ENCODE peak calls at places on chromosomes 4 and X, in nine cellular contexts. One of them, this sample, is unnamed.
A peak's percentile ranks its signal among the peaks of the same experiment; 100 is the strongest.

GRCh38 chr4:181728567-181728966 is 514.6 kb upstream of the TENM3 start:
- DNase-seq in A549: no peak
- DNase-seq in cardiac muscle cell: no peak
- DNase-seq in foreskin fibroblast: no peak
- DNase-seq in NB4: no peak
- DNase-seq in uterus: no peak
- DNase-seq in BJ: no peak
- DNase-seq in Peyer's patch: no peak
- DNase-seq in neural progenitor cell: no peak
- DNase-seq in this sample: no peak

GRCh38 chr4:62871057-62871456 is 1538.2 kb downstream of the TECRL start:
- DNase-seq in BJ: no peak
- DNase-seq in uterus: no peak
- DNase-seq in cardiac muscle cell: no peak
- DNase-seq in A549: no peak
- DNase-seq in foreskin fibroblast: no peak
- DNase-seq in NB4: no peak
- DNase-seq in Peyer's patch: no peak
- DNase-seq in neural progenitor cell: no peak
- DNase-seq in this sample: no peak

GRCh38 chr4:48109413-48110263 is 24.4 kb downstream of the TXK start:
- DNase-seq in NB4: peak; percentile 70
- DNase-seq in Peyer's patch: no peak
- DNase-seq in BJ: no peak
- DNase-seq in A549: peak; percentile 33
- DNase-seq in neural progenitor cell: peak; percentile 70
- DNase-seq in foreskin fibroblast: peak; percentile 12
- DNase-seq in uterus: no peak
- DNase-seq in cardiac muscle cell: peak; percentile 64
- DNase-seq in this sample: peak; percentile 37

GRCh38 chr4:69038582-69038981 is 57.7 kb upstream of the UGT2B7 start:
- DNase-seq in neural progenitor cell: no peak
- DNase-seq in A549: no peak
- DNase-seq in BJ: no peak
- DNase-seq in Peyer's patch: no peak
- DNase-seq in cardiac muscle cell: no peak
- DNase-seq in uterus: no peak
- DNase-seq in foreskin fibroblast: peak; percentile 9
- DNase-seq in NB4: no peak
- DNase-seq in this sample: no peak

GRCh38 chrX:21723097-21723496 is 34.8 kb downstream of the SMPX start:
- DNase-seq in foreskin fibroblast: no peak
- DNase-seq in A549: no peak
- DNase-seq in cardiac muscle cell: peak; percentile 55
- DNase-seq in BJ: no peak
- DNase-seq in NB4: peak; percentile 7
- DNase-seq in neural progenitor cell: peak; percentile 23
- DNase-seq in Peyer's patch: no peak
- DNase-seq in uterus: no peak
- DNase-seq in this sample: no peak

GRCh38 chr4:53321151-53321987 is 44.5 kb downstream of the SCFD2 start:
- DNase-seq in A549: no peak
- DNase-seq in uterus: no peak
- DNase-seq in NB4: peak; percentile 27
- DNase-seq in neural progenitor cell: no peak
- DNase-seq in BJ: peak; percentile 97
- DNase-seq in cardiac muscle cell: no peak
- DNase-seq in foreskin fibroblast: peak; percentile 87
- DNase-seq in Peyer's patch: no peak
- DNase-seq in this sample: peak; percentile 89

GRCh38 chr4:66062044-66062443 is 391.8 kb upstream of the EPHA5 start:
- DNase-seq in uterus: no peak
- DNase-seq in A549: no peak
- DNase-seq in NB4: no peak
- DNase-seq in Peyer's patch: no peak
- DNase-seq in cardiac muscle cell: no peak
- DNase-seq in neural progenitor cell: no peak
- DNase-seq in BJ: peak; percentile 23
- DNase-seq in foreskin fibroblast: no peak
- DNase-seq in this sample: no peak

GRCh38 chr4:8874896-8875680 is 3.4 kb upstream of the HMX1 start:
- DNase-seq in A549: no peak
- DNase-seq in NB4: peak; percentile 33
- DNase-seq in foreskin fibroblast: no peak
- DNase-seq in BJ: no peak
- DNase-seq in neural progenitor cell: no peak
- DNase-seq in cardiac muscle cell: no peak
- DNase-seq in Peyer's patch: no peak
- DNase-seq in uterus: no peak
- DNase-seq in this sample: no peak

GRCh38 chr4:147578057-147578476 is 39.1 kb upstream of the TMEM184C start:
- DNase-seq in cardiac muscle cell: no peak
- DNase-seq in NB4: no peak
- DNase-seq in uterus: peak; percentile 34
- DNase-seq in Peyer's patch: no peak
- DNase-seq in A549: peak; percentile 77
- DNase-seq in foreskin fibroblast: peak; percentile 98
- DNase-seq in neural progenitor cell: no peak
- DNase-seq in BJ: peak; percentile 66
- DNase-seq in this sample: peak; percentile 74

GRCh38 chrX:42119076-42119475 is 195.7 kb upstream of the CASK start:
- DNase-seq in uterus: no peak
- DNase-seq in cardiac muscle cell: no peak
- DNase-seq in Peyer's patch: no peak
- DNase-seq in BJ: no peak
- DNase-seq in NB4: peak; percentile 70
- DNase-seq in neural progenitor cell: no peak
- DNase-seq in A549: peak; percentile 25
- DNase-seq in foreskin fibroblast: peak; percentile 7
- DNase-seq in this sample: no peak

GRCh38 chr4:105182211-105182610 is 35.5 kb downstream of the TET2 start:
- DNase-seq in BJ: no peak
- DNase-seq in Peyer's patch: no peak
- DNase-seq in neural progenitor cell: no peak
- DNase-seq in cardiac muscle cell: no peak
- DNase-seq in uterus: no peak
- DNase-seq in A549: no peak
- DNase-seq in foreskin fibroblast: no peak
- DNase-seq in NB4: no peak
- DNase-seq in this sample: no peak

GRCh38 chr4:11426716-11427115 is 2.0 kb downstream of the HS3ST1 start:
- DNase-seq in BJ: no peak
- DNase-seq in neural progenitor cell: peak; percentile 33
- DNase-seq in NB4: no peak
- DNase-seq in A549: no peak
- DNase-seq in foreskin fibroblast: no peak
- DNase-seq in Peyer's patch: no peak
- DNase-seq in uterus: no peak
- DNase-seq in cardiac muscle cell: no peak
- DNase-seq in this sample: no peak
- H3K4me3 ChIP-seq in BJ: no peak overlapping the region
- H3K4me3 ChIP-seq in neural progenitor cell: peak overlapping the region; percentile 65
- H3K4me3 ChIP-seq in NB4: no peak overlapping the region
- H3K4me3 ChIP-seq in A549: no peak overlapping the region
- H3K4me3 ChIP-seq in foreskin fibroblast: no peak overlapping the region
- H3K4me3 ChIP-seq in Peyer's patch: no peak overlapping the region
- H3K4me3 ChIP-seq in uterus: peak overlapping the region; percentile 60
- H3K4me3 ChIP-seq in cardiac muscle cell: no peak overlapping the region
- H3K4me3 ChIP-seq in this sample: no peak overlapping the region

GRCh38 chr4:34953145-34953799 is 1291.0 kb downstream of the ARAP2 start:
- DNase-seq in neural progenitor cell: peak; percentile 10
- DNase-seq in cardiac muscle cell: no peak
- DNase-seq in BJ: no peak
- DNase-seq in foreskin fibroblast: no peak
- DNase-seq in A549: peak; percentile 0
- DNase-seq in Peyer's patch: no peak
- DNase-seq in uterus: no peak
- DNase-seq in NB4: peak; percentile 19
- DNase-seq in this sample: peak; percentile 9
- TF ChIP-seq CTCF in neural progenitor cell: peak; percentile 7
- TF ChIP-seq CTCF in cardiac muscle cell: no peak
- TF ChIP-seq CTCF in BJ: no peak
- TF ChIP-seq CTCF in foreskin fibroblast: peak; percentile 16
- TF ChIP-seq CTCF in A549: peak; percentile 9
- TF ChIP-seq CTCF in Peyer's patch: no peak
- TF ChIP-seq CTCF in uterus: no peak
- TF ChIP-seq CTCF in NB4: peak; percentile 15
- TF ChIP-seq CTCF in this sample: peak; percentile 36

GRCh38 chrX:1062351-1062750 is 150.1 kb downstream of the CRLF2 start:
- DNase-seq in Peyer's patch: no peak
- DNase-seq in BJ: no peak
- DNase-seq in A549: no peak
- DNase-seq in uterus: no peak
- DNase-seq in foreskin fibroblast: no peak
- DNase-seq in NB4: no peak
- DNase-seq in neural progenitor cell: no peak
- DNase-seq in cardiac muscle cell: no peak
- DNase-seq in this sample: no peak
- H3K4me3 ChIP-seq in Peyer's patch: no peak overlapping the region
- H3K4me3 ChIP-seq in BJ: no peak overlapping the region
- H3K4me3 ChIP-seq in A549: no peak overlapping the region
- H3K4me3 ChIP-seq in uterus: no peak overlapping the region
- H3K4me3 ChIP-seq in foreskin fibroblast: no peak overlapping the region
- H3K4me3 ChIP-seq in NB4: no peak overlapping the region
- H3K4me3 ChIP-seq in neural progenitor cell: no peak overlapping the region
- H3K4me3 ChIP-seq in cardiac muscle cell: no peak overlapping the region
- H3K4me3 ChIP-seq in this sample: no peak overlapping the region

GRCh38 chr4:23969635-23970034 is 79.8 kb upstream of the PPARGC1A start:
- DNase-seq in cardiac muscle cell: no peak
- DNase-seq in Peyer's patch: no peak
- DNase-seq in neural progenitor cell: no peak
- DNase-seq in BJ: no peak
- DNase-seq in foreskin fibroblast: no peak
- DNase-seq in NB4: no peak
- DNase-seq in A549: no peak
- DNase-seq in uterus: no peak
- DNase-seq in this sample: no peak

GRCh38 chr4:23970193-23970850 is 80.5 kb upstream of the PPARGC1A start:
- DNase-seq in neural progenitor cell: no peak
- DNase-seq in NB4: no peak
- DNase-seq in BJ: no peak
- DNase-seq in uterus: no peak
- DNase-seq in Peyer's patch: no peak
- DNase-seq in cardiac muscle cell: no peak
- DNase-seq in foreskin fibroblast: peak; percentile 52
- DNase-seq in A549: no peak
- DNase-seq in this sample: no peak

GRCh38 chr4:23967281-23967680 is 77.4 kb upstream of the PPARGC1A start:
- DNase-seq in Peyer's patch: no peak
- DNase-seq in NB4: no peak
- DNase-seq in neural progenitor cell: no peak
- DNase-seq in BJ: no peak
- DNase-seq in uterus: no peak
- DNase-seq in A549: no peak
- DNase-seq in foreskin fibroblast: no peak
- DNase-seq in cardiac muscle cell: no peak
- DNase-seq in this sample: no peak

GRCh38 chr4:23962462-23962861 is 72.6 kb upstream of the PPARGC1A start:
- DNase-seq in foreskin fibroblast: no peak
- DNase-seq in Peyer's patch: no peak
- DNase-seq in uterus: no peak
- DNase-seq in cardiac muscle cell: no peak
- DNase-seq in A549: no peak
- DNase-seq in NB4: no peak
- DNase-seq in BJ: no peak
- DNase-seq in neural progenitor cell: no peak
- DNase-seq in this sample: no peak

GRCh38 chr4:23966720-23967119 is 76.9 kb upstream of the PPARGC1A start:
- DNase-seq in A549: no peak
- DNase-seq in foreskin fibroblast: no peak
- DNase-seq in NB4: peak; percentile 50
- DNase-seq in cardiac muscle cell: peak; percentile 57
- DNase-seq in neural progenitor cell: peak; percentile 45
- DNase-seq in uterus: no peak
- DNase-seq in Peyer's patch: no peak
- DNase-seq in BJ: no peak
- DNase-seq in this sample: no peak
- TF ChIP-seq CTCF in A549: no peak
- TF ChIP-seq CTCF in foreskin fibroblast: peak; percentile 29
- TF ChIP-seq CTCF in NB4: peak; percentile 70
- TF ChIP-seq CTCF in cardiac muscle cell: peak; percentile 45
- TF ChIP-seq CTCF in neural progenitor cell: peak; percentile 59
- TF ChIP-seq CTCF in uterus: no peak
- TF ChIP-seq CTCF in Peyer's patch: no peak
- TF ChIP-seq CTCF in BJ: peak; percentile 25
- TF ChIP-seq CTCF in this sample: peak; percentile 40

This sample was measured in HFF-Myc.